ENCODE peak calls at places on chromosomes 2 and 18, in five cellular contexts. P is LoVo; K is kidney tubule cell; L is H7; X is activated naive CD4-positive, alpha-beta T cell. U is an unnamed sample.

GRCh38 chr18:74898965-74899364 is 301.3 kb downstream of the ZNF407 start:
- DNase-seq in P (no peak), K (peak), L (no peak), X (no peak), U (no peak)

GRCh38 chr18:48028081-48028480 is 97.6 kb upstream of the SMAD2 start:
- DNase-seq in P (no peak), K (no peak), L (no peak), X (no peak), U (no peak)

GRCh38 chr18:80196528-80197320 is 50.6 kb downstream of the PARD6G start:
- DNase-seq in P (no peak), K (peak), L (peak), X (no peak), U (no peak)

GRCh38 chr2:69464575-69464974 is 27.3 kb upstream of the NFU1 start:
- DNase-seq in P (no peak), K (no peak), L (no peak), X (no peak), U (no peak)

GRCh38 chr2:100823665-100824438 is 3.9 kb downstream of the NPAS2 start:
- DNase-seq in P (no peak), K (no peak), L (no peak), X (no peak), U (no peak)

GRCh38 chr18:11520536-11520935 is 88.9 kb upstream of the SLC35G4 start:
- DNase-seq in P (no peak), K (no peak), L (no peak), X (no peak), U (no peak)

GRCh38 chr2:25314514-25315315 is 27.0 kb downstream of the DNMT3A start:
- DNase-seq in P (no peak), K (no peak), L (peak), X (peak), U (no peak)

GRCh38 chr2:84821806-84822205 is 59.1 kb downstream of the TRABD2A start:
- DNase-seq in P (no peak), K (no peak), L (no peak), X (no peak), U (no peak)

GRCh38 chr2:65128297-65129190 is 1.4 kb downstream of the RAB1A start:
- DNase-seq in P (no peak), K (peak), L (no peak), X (no peak), U (no peak)

GRCh38 chr2:31274700-31275075 is 40.7 kb downstream of the EHD3 start:
- DNase-seq in P (no peak), K (no peak), L (no peak), X (no peak), U (no peak)

GRCh38 chr2:123085479-123085878 is 939.6 kb upstream of the CNTNAP5 start:
- DNase-seq in P (no peak), K (no peak), L (no peak), X (no peak), U (no peak)

GRCh38 chr2:222033541-222033940 is 265.3 kb downstream of the PAX3 start:
- DNase-seq in P (no peak), K (no peak), L (no peak), X (no peak), U (no peak)

GRCh38 chr18:25067291-25068050 is 284.5 kb downstream of the ZNF521 start:
- DNase-seq in P (no peak), K (no peak), L (no peak), X (no peak), U (no peak)

GRCh38 chr2:231926761-231927565 is 767 bp upstream of the NPPC start:
- DNase-seq in P (no peak), K (peak), L (peak), X (no peak), U (no peak)

GRCh38 chr2:203714112-203714511 is 7.7 kb downstream of the CD28 start:
- DNase-seq in P (no peak), K (no peak), L (no peak), X (no peak), U (no peak)

GRCh38 chr2:188318161-188318749 is 26.6 kb downstream of the GULP1 start:
- DNase-seq in P (peak), K (no peak), L (no peak), X (no peak), U (no peak)

GRCh38 chr2:58419983-58420382 is 178.9 kb upstream of the FANCL start:
- DNase-seq in P (no peak), K (no peak), L (no peak), X (no peak), U (no peak)

GRCh38 chr2:159677654-159678053 is 34.7 kb upstream of the MARCHF7 start:
- DNase-seq in P (peak), K (no peak), L (no peak), X (no peak), U (no peak)

GRCh38 chr2:14776216-14776615 is 143.7 kb downstream of the LRATD1 start:
- DNase-seq in P (no peak), K (peak), L (no peak), X (no peak), U (no peak)

GRCh38 chr18:34219651-34220050 is 5.1 kb downstream of the NOL4 start:
- DNase-seq in P (no peak), K (no peak), L (no peak), X (no peak), U (no peak)

GRCh38 chr2:26300234-26300641 is 45.7 kb upstream of the SELENOI start:
- DNase-seq in P (peak), K (peak), L (no peak), X (no peak), U (no peak)

GRCh38 chr18:45667056-45667455 is 51.8 kb downstream of the SLC14A2 start:
- DNase-seq in P (no peak), K (no peak), L (no peak), X (no peak), U (no peak)

GRCh38 chr2:229141626-229142025 is 129.5 kb downstream of the PID1 start:
- DNase-seq in P (peak), K (peak), L (no peak), X (no peak), U (no peak)

GRCh38 chr18:39675358-39675757 is 2109.8 kb upstream of the CELF4 start:
- DNase-seq in P (no peak), K (no peak), L (no peak), X (no peak), U (no peak)

GRCh38 chr2:205925373-205926337 is 160.3 kb downstream of the INO80D start:
- DNase-seq in P (peak), K (peak), L (peak), X (peak), U (no peak)

GRCh38 chr2:45274190-45274926 is 265.1 kb upstream of the SIX2 start:
- DNase-seq in P (no peak), K (no peak), L (peak), X (no peak), U (no peak)